ENCODE peak calls at places on chromosome 16, in six cellular contexts. One of them, this sample, is unnamed.

GRCh38 chr16:2799852-2800226 is 1.6 kb downstream of the PRSS41 start:
- DNase-seq in HCT116: no peak
- DNase-seq in GM12878: no peak
- DNase-seq in K562: no peak
- DNase-seq in HepG2: peak; percentile 48
- DNase-seq in H1: no peak
- DNase-seq in this sample: peak; percentile 73

GRCh38 chr16:82943371-82943770 is 316.6 kb downstream of the CDH13 start:
- DNase-seq in GM12878: no peak
- DNase-seq in K562: no peak
- DNase-seq in HepG2: no peak
- DNase-seq in H1: no peak
- DNase-seq in HCT116: no peak
- DNase-seq in this sample: no peak

GRCh38 chr16:86918637-86919036 is 340.3 kb downstream of the FOXL1 start:
- DNase-seq in H1: no peak
- DNase-seq in GM12878: no peak
- DNase-seq in HCT116: no peak
- DNase-seq in K562: no peak
- DNase-seq in HepG2: no peak
- DNase-seq in this sample: no peak

GRCh38 chr16:87608400-87608985 is 6.2 kb downstream of the JPH3 start:
- DNase-seq in HepG2: peak; percentile 48
- DNase-seq in K562: peak; percentile 85
- DNase-seq in H1: no peak
- DNase-seq in HCT116: no peak
- DNase-seq in GM12878: no peak
- DNase-seq in this sample: peak; percentile 99

GRCh38 chr16:55542459-55543082 is 23.9 kb upstream of the CAPNS2 start:
- DNase-seq in K562: no peak
- DNase-seq in GM12878: no peak
- DNase-seq in HepG2: no peak
- DNase-seq in H1: no peak
- DNase-seq in HCT116: no peak
- DNase-seq in this sample: no peak

GRCh38 chr16:55120408-55120807 is 189.7 kb downstream of the IRX5 start:
- DNase-seq in K562: no peak
- DNase-seq in HCT116: no peak
- DNase-seq in GM12878: no peak
- DNase-seq in H1: no peak
- DNase-seq in HepG2: peak; percentile 9
- DNase-seq in this sample: no peak

GRCh38 chr16:8571061-8571596 is 19.2 kb downstream of the TMEM114 start:
- DNase-seq in H1: no peak
- DNase-seq in HCT116: no peak
- DNase-seq in K562: no peak
- DNase-seq in GM12878: no peak
- DNase-seq in HepG2: peak; percentile 94
- DNase-seq in this sample: no peak

GRCh38 chr16:73036074-73036826 is 11.7 kb downstream of the ZFHX3 start:
- DNase-seq in K562: no peak
- DNase-seq in GM12878: peak; percentile 75
- DNase-seq in HCT116: no peak
- DNase-seq in H1: no peak
- DNase-seq in HepG2: no peak
- DNase-seq in this sample: no peak

GRCh38 chr16:3503513-3503912 is 2.7 kb downstream of the CLUAP1 start:
- DNase-seq in H1: no peak
- DNase-seq in HCT116: no peak
- DNase-seq in K562: no peak
- DNase-seq in HepG2: no peak
- DNase-seq in GM12878: no peak
- DNase-seq in this sample: no peak

GRCh38 chr16:69562818-69563217 is 2.9 kb upstream of the NFAT5 start:
- DNase-seq in GM12878: no peak
- DNase-seq in K562: no peak
- DNase-seq in H1: no peak
- DNase-seq in HepG2: no peak
- DNase-seq in HCT116: no peak
- DNase-seq in this sample: no peak

GRCh38 chr16:74691093-74691855 is 9.4 kb downstream of the MLKL start:
- DNase-seq in H1: no peak
- DNase-seq in HCT116: no peak
- DNase-seq in GM12878: no peak
- DNase-seq in HepG2: no peak
- DNase-seq in K562: no peak
- DNase-seq in this sample: no peak

GRCh38 chr16:85602831-85603755 is 10.0 kb upstream of the GSE1 start:
- DNase-seq in K562: no peak
- DNase-seq in HepG2: no peak
- DNase-seq in HCT116: no peak
- DNase-seq in GM12878: no peak
- DNase-seq in H1: no peak
- DNase-seq in this sample: no peak

DNA sequence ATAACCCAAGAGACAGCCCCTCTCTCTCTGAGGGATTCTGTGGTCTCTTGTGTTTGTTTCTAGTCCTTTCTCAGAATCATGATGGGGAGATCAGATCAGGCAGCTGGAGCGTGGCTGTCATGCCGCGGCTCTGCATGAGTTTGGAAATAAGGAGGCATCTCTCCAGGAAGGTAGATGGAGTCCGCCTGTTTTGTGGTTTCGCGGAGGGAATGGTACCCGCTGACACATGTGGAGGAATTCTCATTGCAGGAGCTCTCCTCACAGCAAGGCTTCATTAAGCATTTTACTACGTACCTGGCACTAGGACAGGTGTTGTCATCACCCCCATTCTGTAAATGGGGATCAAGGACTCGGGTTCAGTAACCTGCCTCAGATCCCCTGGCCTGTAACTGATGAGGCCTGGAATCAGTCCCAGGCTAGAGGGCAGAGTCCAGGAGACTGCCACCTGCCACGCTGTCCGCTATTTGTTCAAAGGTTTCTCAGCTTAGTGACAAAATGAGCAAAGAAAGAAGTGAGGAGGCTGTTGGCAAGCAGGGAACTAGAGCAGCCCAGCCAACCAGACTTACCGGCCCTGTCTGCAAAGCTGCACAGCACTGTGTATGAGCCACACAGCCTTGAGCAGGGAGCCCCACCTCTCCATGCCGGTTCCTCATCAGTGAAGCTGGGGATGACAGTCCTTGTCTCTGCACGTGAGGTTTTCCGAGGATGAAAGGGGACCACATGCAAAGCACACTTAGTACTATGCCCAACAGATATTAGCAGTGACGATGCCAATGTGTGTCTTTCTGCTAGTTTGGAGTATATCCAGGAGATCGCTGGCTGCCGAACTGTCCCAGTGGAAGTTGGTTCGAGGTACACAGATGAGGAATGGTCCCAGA is 11.0 kb downstream of the KDM8 start:
- DNase-seq in GM12878: no peak
- DNase-seq in H1: no peak
- DNase-seq in HCT116: no peak
- DNase-seq in K562: no peak
- DNase-seq in HepG2: peak; percentile 70
- DNase-seq in this sample: no peak
- TF ChIP-seq JUND in GM12878: no peak
- TF ChIP-seq JUND in H1: no peak
- TF ChIP-seq JUND in HCT116: no peak
- TF ChIP-seq JUND in K562: no peak
- TF ChIP-seq JUND in HepG2: peak; percentile 15
- TF ChIP-seq JUND in this sample: no peak

GRCh38 chr16:24639769-24640168 is 89.7 kb upstream of the TNRC6A start:
- DNase-seq in HepG2: no peak
- DNase-seq in H1: no peak
- DNase-seq in HCT116: no peak
- DNase-seq in K562: no peak
- DNase-seq in GM12878: no peak
- DNase-seq in this sample: no peak

GRCh38 chr16:24634919-24635318 is 94.5 kb upstream of the TNRC6A start:
- DNase-seq in HepG2: no peak
- DNase-seq in HCT116: no peak
- DNase-seq in H1: no peak
- DNase-seq in GM12878: no peak
- DNase-seq in K562: no peak
- DNase-seq in this sample: no peak

DNA sequence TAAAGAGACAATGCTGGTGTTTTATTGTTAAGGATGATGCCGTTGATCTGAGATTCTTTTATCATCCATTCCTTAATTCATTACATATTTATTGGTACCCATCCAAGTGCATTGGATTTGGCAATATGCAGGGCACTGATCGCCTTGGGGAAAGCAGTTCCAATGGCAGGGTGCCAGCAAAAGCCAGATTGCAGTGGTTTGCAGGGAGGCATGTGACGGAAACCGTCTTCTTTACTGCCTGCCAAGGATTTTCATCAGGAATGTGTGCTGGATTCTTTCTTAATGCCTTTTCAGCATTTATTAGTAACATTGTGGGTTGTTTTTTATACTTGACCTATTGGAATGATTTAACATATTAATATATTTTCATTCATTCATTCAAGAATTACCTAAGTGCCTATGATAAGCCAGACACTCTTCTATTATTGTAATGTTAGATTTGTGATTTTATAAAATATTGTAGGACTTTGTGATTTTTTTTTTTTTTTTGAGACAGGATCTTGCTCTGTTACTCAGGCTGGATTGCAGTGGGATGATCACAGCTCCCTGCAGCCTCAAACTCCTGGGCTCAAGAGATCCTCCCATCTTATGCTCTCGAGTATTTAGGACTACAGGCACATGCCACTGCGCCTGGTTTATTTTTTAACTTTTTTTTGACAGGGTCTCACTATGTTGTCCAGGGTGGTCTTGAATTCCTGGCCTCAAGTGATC is 93.4 kb upstream of the TNRC6A start:
- DNase-seq in H1: no peak
- DNase-seq in GM12878: no peak
- DNase-seq in HCT116: no peak
- DNase-seq in K562: no peak
- DNase-seq in HepG2: no peak
- DNase-seq in this sample: peak; percentile 22
- TF ChIP-seq JUND in H1: no peak
- TF ChIP-seq JUND in GM12878: no peak
- TF ChIP-seq JUND in HCT116: no peak
- TF ChIP-seq JUND in K562: no peak
- TF ChIP-seq JUND in HepG2: no peak
- TF ChIP-seq JUND in this sample: no peak

DNA sequence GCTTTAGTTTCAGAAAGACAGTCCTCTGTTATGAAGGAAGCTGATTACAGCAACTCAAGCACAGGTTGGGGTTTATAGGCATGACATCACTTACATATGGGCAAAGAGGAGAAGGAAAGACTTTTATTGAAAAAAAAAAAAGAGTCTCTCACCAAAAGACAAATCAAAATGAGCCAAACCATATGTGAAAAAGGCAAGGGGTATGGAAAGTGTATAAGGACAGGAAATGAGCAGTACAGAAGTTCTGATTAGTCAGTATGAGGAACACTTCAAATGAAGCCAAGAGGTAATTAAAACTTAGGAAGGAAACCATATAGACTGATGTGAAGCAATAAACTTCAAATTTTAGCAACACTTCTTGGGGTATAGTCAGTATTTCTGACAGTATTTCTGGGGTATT is 1372.6 kb downstream of the CDH11 start:
- DNase-seq in HCT116: no peak
- DNase-seq in GM12878: no peak
- DNase-seq in H1: no peak
- DNase-seq in K562: no peak
- DNase-seq in HepG2: no peak
- DNase-seq in this sample: no peak
- TF ChIP-seq JUND in HCT116: no peak
- TF ChIP-seq JUND in GM12878: no peak
- TF ChIP-seq JUND in H1: no peak
- TF ChIP-seq JUND in K562: no peak
- TF ChIP-seq JUND in HepG2: no peak
- TF ChIP-seq JUND in this sample: no peak

DNA sequence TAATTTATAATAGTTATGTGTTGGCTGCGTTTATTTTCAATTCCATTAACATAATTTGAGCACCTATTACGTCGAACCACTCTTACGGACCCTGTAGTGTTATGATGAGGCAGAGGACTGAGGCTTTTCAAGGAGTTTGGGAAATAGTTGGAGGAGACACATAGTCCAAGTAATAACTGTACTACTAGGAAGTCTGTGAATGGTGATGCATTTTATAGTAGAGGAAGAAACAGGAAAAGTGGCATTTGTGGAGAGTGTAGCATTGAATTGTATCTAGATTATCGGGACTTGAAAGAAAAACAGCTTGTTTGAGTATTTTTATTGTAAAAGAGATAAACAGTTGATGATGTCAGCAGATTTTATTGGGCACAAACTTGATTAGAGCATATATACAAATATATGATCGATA is 1.7 kb downstream of the NFATC3 start:
- DNase-seq in H1: no peak
- DNase-seq in HepG2: no peak
- DNase-seq in GM12878: no peak
- DNase-seq in K562: no peak
- DNase-seq in HCT116: no peak
- DNase-seq in this sample: no peak
- TF ChIP-seq JUND in H1: no peak
- TF ChIP-seq JUND in HepG2: no peak
- TF ChIP-seq JUND in GM12878: no peak
- TF ChIP-seq JUND in K562: no peak
- TF ChIP-seq JUND in HCT116: no peak
- TF ChIP-seq JUND in this sample: no peak

GRCh38 chr16:81238296-81239011 is at the start of gene BCO1:
- DNase-seq in HepG2: peak; percentile 35
- DNase-seq in H1: no peak
- DNase-seq in GM12878: no peak
- DNase-seq in K562: no peak
- DNase-seq in HCT116: no peak
- DNase-seq in this sample: no peak
- TF ChIP-seq JUND in HepG2: no peak
- TF ChIP-seq JUND in H1: no peak
- TF ChIP-seq JUND in GM12878: no peak
- TF ChIP-seq JUND in K562: no peak
- TF ChIP-seq JUND in HCT116: no peak
- TF ChIP-seq JUND in this sample: no peak

DNA sequence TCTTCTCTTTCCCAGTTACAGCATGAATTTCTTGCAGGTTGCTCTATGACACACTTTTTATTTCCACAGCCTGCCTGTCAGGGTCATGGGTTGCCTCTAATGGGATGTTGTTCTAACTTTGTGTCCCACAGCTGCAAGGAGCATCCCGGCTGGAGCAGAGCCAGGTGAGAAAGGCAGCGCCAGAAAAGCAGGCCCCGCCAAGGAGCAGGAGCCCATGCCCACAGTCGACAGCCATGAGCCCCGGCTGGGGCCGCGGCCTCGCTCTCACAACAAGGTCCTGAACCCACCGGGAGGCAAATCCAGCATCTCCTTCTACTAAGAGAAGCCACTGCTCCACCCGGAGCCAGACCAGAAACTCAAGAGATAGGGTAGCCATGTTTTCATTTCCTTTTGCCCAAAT is 7.3 kb upstream of the MAPK8IP3 start:
- DNase-seq in K562: no peak
- DNase-seq in HCT116: no peak
- DNase-seq in HepG2: no peak
- DNase-seq in GM12878: no peak
- DNase-seq in H1: no peak
- DNase-seq in this sample: no peak
- TF ChIP-seq JUND in K562: no peak
- TF ChIP-seq JUND in HCT116: no peak
- TF ChIP-seq JUND in HepG2: no peak
- TF ChIP-seq JUND in GM12878: no peak
- TF ChIP-seq JUND in H1: no peak
- TF ChIP-seq JUND in this sample: no peak

GRCh38 chr16:10256855-10257641 is 74.8 kb upstream of the GRIN2A start:
- DNase-seq in HepG2: peak; percentile 91
- DNase-seq in H1: peak; percentile 9
- DNase-seq in K562: peak; percentile 88
- DNase-seq in HCT116: no peak
- DNase-seq in GM12878: peak; percentile 49
- DNase-seq in this sample: peak; percentile 42
- TF ChIP-seq JUND in HepG2: no peak
- TF ChIP-seq JUND in H1: no peak
- TF ChIP-seq JUND in K562: no peak
- TF ChIP-seq JUND in HCT116: no peak
- TF ChIP-seq JUND in GM12878: no peak
- TF ChIP-seq JUND in this sample: no peak

This sample was measured in T47D.